ENCODE peak calls at places on chromosome 15, in four cellular contexts. O is H1, D is K562, R is HepG2. C is an unnamed sample.

GRCh38 chr15:39908186-39908585 is 11.9 kb downstream of the GPR176 start:
- DNase-seq in R (no peak), D (no peak), O (no peak), C (peak)

GRCh38 chr15:60507596-60508424 is 28.9 kb upstream of the ICE2 start:
- DNase-seq in R (peak), D (peak), O (peak), C (peak)

GRCh38 chr15:38072507-38073277 is 138.3 kb downstream of the TMCO5A start:
- DNase-seq in O (peak), R (peak), D (no peak), C (peak)

GRCh38 chr15:74511583-74511982 is 29.4 kb upstream of the ARID3B start:
- DNase-seq in O (no peak), R (no peak), D (no peak), C (no peak)

GRCh38 chr15:32941823-32942222 is 224.0 kb downstream of the GREM1 start:
- DNase-seq in O (no peak), D (no peak), R (no peak), C (no peak)

GRCh38 chr15:74913041-74913440 is 6.4 kb upstream of the FAM219B start:
- DNase-seq in O (no peak), D (no peak), R (no peak), C (no peak)

GRCh38 chr15:85826756-85827515 is 32.2 kb upstream of the KLHL25 start:
- DNase-seq in R (no peak), D (no peak), O (no peak), C (no peak)

GRCh38 chr15:87639305-87640011 is 617.1 kb downstream of the NTRK3 start:
- DNase-seq in O (no peak), R (no peak), D (no peak), C (no peak)

GRCh38 chr15:58392141-58392540 is 39.6 kb upstream of the LIPC start:
- DNase-seq in D (no peak), O (no peak), R (no peak), C (no peak)

GRCh38 chr15:64460737-64461576 is 579 bp downstream of the ZNF609 start:
- DNase-seq in D (peak), O (peak), R (peak), C (peak)

GRCh38 chr15:46229263-46229662 is 594.4 kb downstream of the SQOR start:
- DNase-seq in R (no peak), D (no peak), O (no peak), C (no peak)

GRCh38 chr15:33132722-33133345 is 61.7 kb downstream of the FMN1 start:
- DNase-seq in O (no peak), D (peak), R (peak), C (peak)

GRCh38 chr15:52466134-52466701 is 62.5 kb downstream of the MYO5A start:
- DNase-seq in D (no peak), O (no peak), R (no peak), C (no peak)

GRCh38 chr15:80152896-80153876 is at the start of gene FAH:
- DNase-seq in R (peak), O (peak), D (peak), C (peak)

GRCh38 chr15:53918180-53919079 is 59.8 kb upstream of the UNC13C start:
- DNase-seq in O (no peak), R (peak), D (no peak), C (no peak)

GRCh38 chr15:28995193-28995592 is 109.4 kb downstream of the APBA2 start:
- DNase-seq in R (no peak), O (no peak), D (no peak), C (no peak)

GRCh38 chr15:64070106-64070505 is 23.5 kb downstream of the CIAO2A start:
- DNase-seq in R (no peak), D (peak), O (no peak), C (no peak)

GRCh38 chr15:68299436-68299835 is 21.9 kb downstream of the FEM1B start:
- DNase-seq in R (no peak), D (no peak), O (no peak), C (no peak)

GRCh38 chr15:63362196-63362595 is 19.4 kb downstream of the CA12 start:
- DNase-seq in O (no peak), D (peak), R (no peak), C (no peak)

GRCh38 chr15:70505971-70506887 is 257.1 kb downstream of the UACA start:
- DNase-seq in D (no peak), R (no peak), O (no peak), C (no peak)

GRCh38 chr15:76840830-76841460 is 64.2 kb downstream of the SCAPER start:
- DNase-seq in O (no peak), R (peak), D (no peak), C (peak)

GRCh38 chr15:70096215-70096974 is 1.3 kb downstream of the TLE3 start:
- DNase-seq in R (no peak), D (no peak), O (no peak), C (peak)

GRCh38 chr15:68481321-68481720 is 49.4 kb upstream of the ITGA11 start:
- DNase-seq in D (no peak), O (no peak), R (no peak), C (no peak)

GRCh38 chr15:51678081-51678480 is 3.2 kb upstream of the SCG3 start:
- DNase-seq in O (no peak), R (no peak), D (no peak), C (no peak)

GRCh38 chr15:96070636-96071035 is 259.9 kb upstream of the NR2F2 start:
- DNase-seq in R (no peak), D (no peak), O (no peak), C (no peak)

GRCh38 chr15:74387988-74388955 is 20.8 kb upstream of the CYP11A1 start:
- DNase-seq in R (peak), D (no peak), O (no peak), C (no peak)

GRCh38 chr15:67501177-67501835 is 19.6 kb upstream of the C15orf61 start:
- DNase-seq in O (no peak), D (no peak), R (peak), C (peak)

GRCh38 chr15:32767236-32767635 is 49.4 kb downstream of the GREM1 start:
- DNase-seq in O (no peak), R (peak), D (no peak), C (no peak)

GRCh38 chr15:38076806-38077205 is 142.4 kb downstream of the TMCO5A start:
- DNase-seq in R (no peak), O (peak), D (no peak), C (no peak)

GRCh38 chr15:48544816-48545215 is 100.7 kb downstream of the FBN1 start:
- DNase-seq in D (no peak), R (no peak), O (no peak), C (no peak)

GRCh38 chr15:80081390-80081789 is 21.9 kb downstream of the ZFAND6 start:
- DNase-seq in R (no peak), O (no peak), D (no peak), C (no peak)

GRCh38 chr15:40238927-40239591 is at the start of gene PAK6:
- DNase-seq in R (no peak), O (peak), D (peak), C (peak)

GRCh38 chr15:68352401-68353062 is 75.0 kb downstream of the FEM1B start:
- DNase-seq in D (no peak), R (no peak), O (no peak), C (peak)

GRCh38 chr15:45157056-45157455 is 27.3 kb downstream of the DUOX1 start:
- DNase-seq in O (no peak), D (no peak), R (no peak), C (no peak)

GRCh38 chr15:52857937-52858336 is 67.8 kb upstream of the ONECUT1 start:
- DNase-seq in O (no peak), R (no peak), D (no peak), C (no peak)

GRCh38 chr15:68025860-68026424 is 28.2 kb upstream of the PIAS1 start:
- DNase-seq in O (no peak), D (no peak), R (peak), C (no peak)

GRCh38 chr15:101078669-101079323 is 159.6 kb downstream of the LRRK1 start:
- DNase-seq in R (no peak), O (no peak), D (no peak), C (no peak)

GRCh38 chr15:97235285-97235985 is 725.1 kb upstream of the ARRDC4 start:
- DNase-seq in R (peak), O (peak), D (peak), C (peak)

GRCh38 chr15:95609096-95609495 is 721.4 kb upstream of the NR2F2 start:
- DNase-seq in O (no peak), R (no peak), D (no peak), C (peak)

DNA sequence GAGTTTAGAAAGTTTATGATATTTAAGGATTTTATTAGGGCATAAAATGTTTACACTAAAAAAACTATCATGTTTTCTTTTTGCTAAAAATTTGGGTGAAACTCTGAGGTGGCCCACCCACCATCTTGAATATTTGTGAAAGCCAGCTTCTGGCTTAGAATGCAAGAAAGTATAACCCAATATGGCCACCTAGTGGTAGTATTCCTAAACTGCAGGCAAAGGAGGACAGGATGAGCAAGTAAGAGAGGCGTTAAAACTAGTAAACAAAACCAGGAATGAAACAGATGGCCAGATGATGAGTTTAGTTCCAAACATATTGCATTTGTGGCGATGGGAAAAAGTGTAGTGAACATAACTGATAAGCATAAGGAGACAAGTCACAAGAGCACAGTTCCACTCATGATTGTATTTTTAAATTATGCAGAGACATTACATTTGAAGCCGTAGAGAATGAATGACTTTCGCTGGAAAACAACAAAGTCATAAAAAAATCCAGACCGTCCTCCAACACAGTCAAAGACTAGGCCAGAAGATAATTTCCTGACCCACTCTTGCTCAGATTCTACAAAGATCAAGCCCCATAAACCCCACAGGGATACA is 103.3 kb upstream of the PRTG start:
- DNase-seq in R (peak), O (peak), D (peak), C (peak)
- H3K4me2 ChIP-seq in R (no peak), O (no peak), D (no peak), C (no peak)

GRCh38 chr15:84601555-84601838 is 688 bp downstream of the ZSCAN2 start:
- DNase-seq in D (no peak), O (no peak), R (no peak), C (no peak)
- TF ChIP-seq JUN in D (no peak), O (no peak), R (no peak), C (no peak)

DNA sequence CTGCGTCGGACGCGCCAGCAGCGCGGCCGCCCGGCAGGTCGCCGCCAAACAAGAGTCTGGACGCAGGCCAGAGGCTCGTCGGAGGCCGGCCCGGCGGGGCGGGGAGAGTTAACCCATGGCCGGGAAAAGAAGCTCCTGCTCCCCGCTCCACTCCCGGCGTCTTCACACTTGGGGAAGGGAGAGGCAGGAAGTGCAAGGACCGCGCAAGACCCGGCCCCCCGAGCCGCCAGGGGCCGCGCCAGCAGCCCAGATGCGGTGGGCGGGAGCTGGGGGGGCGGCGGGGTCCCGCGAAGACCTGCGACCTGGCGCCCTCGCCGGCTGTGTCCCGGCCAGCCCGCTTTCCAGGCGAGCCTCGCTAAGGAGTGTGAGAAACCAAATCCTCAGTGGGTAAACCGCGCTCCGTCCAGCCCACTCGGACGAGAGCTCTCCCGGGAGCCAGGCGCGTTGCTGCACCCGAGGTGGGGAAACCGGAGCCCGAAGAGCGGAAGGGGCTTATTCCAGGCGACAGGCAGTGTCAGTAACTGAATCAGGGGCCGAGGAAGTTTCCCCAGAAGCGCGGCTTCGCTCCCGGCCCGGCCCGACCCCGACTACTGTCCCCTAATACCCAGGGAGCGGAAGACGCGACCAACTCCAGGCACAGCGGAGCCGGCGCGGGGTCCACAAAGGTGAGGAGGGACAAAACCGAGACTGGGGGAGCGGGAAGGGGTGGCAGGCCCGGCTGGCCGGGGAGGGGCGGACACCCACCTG is 714 bp downstream of the ADAMTS7 start:
- DNase-seq in O (peak), R (no peak), D (peak), C (peak)
- H2AFZ ChIP-seq in O (no peak), R (no peak), D (peak), C (peak)

GRCh38 chr15:94493176-94493575 is 261.8 kb downstream of the MCTP2 start:
- DNase-seq in O (no peak), D (no peak), R (no peak), C (no peak)
- H3K4me2 ChIP-seq in O (no peak), D (no peak), R (no peak), C (no peak)

DNA sequence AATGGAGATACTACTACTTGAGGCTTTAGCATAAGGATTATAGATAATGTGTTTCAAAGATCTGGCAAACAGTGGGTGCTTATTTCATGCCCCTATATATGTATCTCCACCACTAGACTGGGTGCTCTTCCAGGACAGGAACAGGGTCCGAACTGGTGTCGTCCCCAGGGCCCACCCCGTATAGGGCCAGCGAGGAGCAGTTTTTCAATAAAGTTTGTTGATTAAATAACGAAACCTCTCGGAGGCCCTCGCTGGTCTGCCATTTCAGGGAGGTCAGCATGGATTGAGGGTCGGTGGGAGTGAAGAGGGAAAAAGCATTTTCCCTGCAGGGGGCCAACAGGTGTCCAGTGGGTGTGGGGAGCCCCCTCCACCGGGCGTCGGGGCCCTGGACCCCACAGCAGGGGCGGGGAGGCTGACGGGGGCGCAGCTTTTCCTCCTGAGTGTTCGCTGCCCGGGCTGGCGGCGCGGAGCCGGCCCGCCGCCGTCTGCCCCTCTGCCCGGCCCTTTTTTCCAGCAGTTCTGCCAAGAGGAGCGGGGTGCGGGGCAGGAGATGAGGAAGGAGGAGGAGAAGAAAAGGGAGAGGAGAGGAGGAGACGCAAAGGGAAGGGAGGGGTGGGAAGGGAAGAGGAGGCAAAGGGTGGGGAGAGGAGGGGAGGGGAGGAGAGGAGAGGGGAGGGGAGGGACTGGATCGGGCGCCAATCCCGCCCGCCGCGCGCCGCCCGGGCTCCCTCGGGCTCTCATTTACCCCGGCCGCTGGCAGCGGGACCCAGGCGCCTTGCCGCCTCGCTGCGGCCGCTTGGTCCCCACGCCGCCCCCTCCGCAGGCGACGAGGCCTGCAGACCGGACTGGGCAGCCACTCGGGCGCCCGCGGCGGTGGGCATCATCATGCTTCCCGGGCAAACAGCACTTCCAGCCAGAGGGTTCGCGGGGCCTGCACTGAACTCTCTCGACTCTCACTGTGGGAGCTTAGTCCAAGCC is 66.3 kb downstream of the ISG20 start:
- DNase-seq in O (peak), D (no peak), R (no peak), C (peak)
- TF ChIP-seq JUN in O (no peak), D (no peak), R (no peak), C (no peak)